ENCODE peak calls at places on chromosomes 3 and 15, in five cellular contexts. N is neural progenitor cell; T is lower lobe of right lung; Z is CD8-positive, alpha-beta memory T cell; U is kidney epithelial cell. Q is an unnamed sample.

GRCh38 chr3:159760056-159760455 is 228.6 kb upstream of the IL12A start:
- DNase-seq in U (no peak), Z (no peak), T (no peak), N (no peak), Q (no peak)

GRCh38 chr3:140424726-140425125 is 253.1 kb upstream of the TRIM42 start:
- DNase-seq in U (no peak), Z (no peak), N (no peak), T (no peak), Q (no peak)

GRCh38 chr15:66802087-66803001 is 100.3 kb downstream of the SMAD6 start:
- DNase-seq in Z (no peak), N (no peak), U (no peak), T (no peak), Q (no peak)

GRCh38 chr15:31801152-31801551 is 229.2 kb upstream of the CHRNA7 start:
- DNase-seq in N (no peak), T (peak), Z (no peak), U (no peak), Q (peak)

GRCh38 chr3:37125195-37125594 is 49.2 kb downstream of the LRRFIP2 start:
- DNase-seq in T (no peak), N (no peak), Z (no peak), U (no peak), Q (no peak)

GRCh38 chr15:71545223-71545760 is 265.1 kb upstream of the NR2E3 start:
- DNase-seq in N (no peak), U (no peak), Z (no peak), T (no peak), Q (no peak)

GRCh38 chr15:49625460-49626036 is 4.7 kb downstream of the DTWD1 start:
- DNase-seq in N (peak), T (no peak), U (no peak), Z (no peak), Q (no peak)

GRCh38 chr3:143298886-143299535 is 179.4 kb downstream of the CHST2 start:
- DNase-seq in Z (no peak), U (no peak), T (no peak), N (peak), Q (no peak)

DNA sequence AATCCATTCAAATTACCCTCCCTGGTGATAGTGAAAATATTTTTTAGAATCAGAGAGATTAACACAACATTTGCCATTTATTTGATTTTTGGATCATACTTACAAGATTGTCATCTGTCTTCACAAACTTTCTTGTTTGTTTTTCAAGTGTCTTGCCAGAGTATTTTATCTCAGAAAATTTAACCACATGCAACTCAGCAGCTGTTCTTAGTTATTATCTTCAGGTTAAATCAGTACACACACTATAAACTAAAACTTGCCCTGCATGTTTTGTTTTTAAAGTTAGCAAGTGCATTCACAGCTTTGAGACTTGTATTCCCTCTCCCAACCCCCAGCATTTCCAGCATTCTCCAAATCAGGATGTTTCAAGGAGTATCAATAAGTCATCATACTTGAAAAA is 69.5 kb upstream of the COL8A1 start:
- DNase-seq in T (no peak), N (no peak), U (no peak), Z (no peak), Q (no peak)
- H3K4me3 ChIP-seq in T (no peak), N (no peak), U (no peak), Z (no peak), Q (no peak)

DNA sequence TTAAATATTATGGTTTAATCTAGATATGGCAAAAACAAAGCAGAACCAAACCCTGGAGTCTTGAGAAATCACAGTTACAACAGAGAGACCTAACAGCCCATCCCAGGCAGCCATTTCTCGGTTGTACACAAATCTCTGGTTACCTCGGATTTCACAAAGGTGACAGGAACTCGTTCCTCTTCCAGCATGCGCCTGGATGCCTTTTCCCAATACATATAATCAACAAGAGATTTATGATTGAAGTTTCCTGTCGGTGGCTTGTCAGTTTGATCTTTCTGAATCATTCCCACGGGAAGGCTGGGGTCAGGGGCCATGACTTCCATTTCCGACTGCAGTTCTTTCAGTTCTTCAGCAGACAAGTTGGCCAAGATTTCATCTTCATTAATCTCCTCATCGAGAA is 445 bp downstream of the LMOD3 start:
- DNase-seq in Z (no peak), T (no peak), N (no peak), U (no peak), Q (no peak)
- H3K4me3 ChIP-seq in Z (no peak), T (no peak), N (no peak), U (no peak), Q (peak)

GRCh38 chr15:39581501-39582285 is 814 bp downstream of the THBS1 start:
- DNase-seq in U (no peak), N (peak), T (peak), Z (no peak), Q (peak)

GRCh38 chr15:39580630-39581500 is at the start of gene THBS1:
- DNase-seq in T (peak), U (peak), N (peak), Z (peak), Q (peak)

GRCh38 chr15:39582977-39583585 is 2.2 kb downstream of the THBS1 start:
- DNase-seq in T (no peak), N (no peak), U (no peak), Z (no peak), Q (no peak)

GRCh38 chr15:39583586-39584265 is 2.8 kb downstream of the THBS1 start:
- DNase-seq in T (no peak), U (no peak), N (peak), Z (no peak), Q (peak)

DNA sequence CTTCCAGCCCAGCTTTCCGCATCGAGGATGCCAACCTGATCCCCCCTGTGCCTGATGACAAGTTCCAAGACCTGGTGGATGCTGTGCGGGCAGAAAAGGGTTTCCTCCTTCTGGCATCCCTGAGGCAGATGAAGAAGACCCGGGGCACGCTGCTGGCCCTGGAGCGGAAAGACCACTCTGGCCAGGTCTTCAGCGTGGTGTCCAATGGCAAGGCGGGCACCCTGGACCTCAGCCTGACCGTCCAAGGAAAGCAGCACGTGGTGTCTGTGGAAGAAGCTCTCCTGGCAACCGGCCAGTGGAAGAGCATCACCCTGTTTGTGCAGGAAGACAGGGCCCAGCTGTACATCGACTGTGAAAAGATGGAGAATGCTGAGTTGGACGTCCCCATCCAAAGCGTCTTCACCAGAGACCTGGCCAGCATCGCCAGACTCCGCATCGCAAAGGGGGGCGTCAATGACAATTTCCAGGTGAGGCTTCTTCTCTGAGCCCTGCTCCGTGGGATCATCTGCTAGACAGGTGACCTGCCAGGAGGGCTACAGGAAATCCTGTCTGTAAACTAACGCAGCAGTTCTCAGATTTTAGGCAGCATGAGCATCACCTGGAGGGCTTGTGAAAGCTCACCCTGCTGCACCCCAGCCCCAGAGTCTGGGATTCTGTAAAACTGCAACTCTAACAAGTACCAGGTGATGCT is 1.6 kb downstream of the THBS1 start:
- DNase-seq in U (no peak), T (no peak), N (no peak), Z (no peak), Q (peak)
- H3K4me3 ChIP-seq in U (peak), T (peak), N (no peak), Z (no peak), Q (peak)

GRCh38 chr3:100209948-100210776 is 50.6 kb upstream of the TBC1D23 start:
- DNase-seq in Z (no peak), T (no peak), U (no peak), N (no peak), Q (no peak)
- H3K4me3 ChIP-seq in Z (peak), T (peak), U (no peak), N (no peak), Q (no peak)

DNA sequence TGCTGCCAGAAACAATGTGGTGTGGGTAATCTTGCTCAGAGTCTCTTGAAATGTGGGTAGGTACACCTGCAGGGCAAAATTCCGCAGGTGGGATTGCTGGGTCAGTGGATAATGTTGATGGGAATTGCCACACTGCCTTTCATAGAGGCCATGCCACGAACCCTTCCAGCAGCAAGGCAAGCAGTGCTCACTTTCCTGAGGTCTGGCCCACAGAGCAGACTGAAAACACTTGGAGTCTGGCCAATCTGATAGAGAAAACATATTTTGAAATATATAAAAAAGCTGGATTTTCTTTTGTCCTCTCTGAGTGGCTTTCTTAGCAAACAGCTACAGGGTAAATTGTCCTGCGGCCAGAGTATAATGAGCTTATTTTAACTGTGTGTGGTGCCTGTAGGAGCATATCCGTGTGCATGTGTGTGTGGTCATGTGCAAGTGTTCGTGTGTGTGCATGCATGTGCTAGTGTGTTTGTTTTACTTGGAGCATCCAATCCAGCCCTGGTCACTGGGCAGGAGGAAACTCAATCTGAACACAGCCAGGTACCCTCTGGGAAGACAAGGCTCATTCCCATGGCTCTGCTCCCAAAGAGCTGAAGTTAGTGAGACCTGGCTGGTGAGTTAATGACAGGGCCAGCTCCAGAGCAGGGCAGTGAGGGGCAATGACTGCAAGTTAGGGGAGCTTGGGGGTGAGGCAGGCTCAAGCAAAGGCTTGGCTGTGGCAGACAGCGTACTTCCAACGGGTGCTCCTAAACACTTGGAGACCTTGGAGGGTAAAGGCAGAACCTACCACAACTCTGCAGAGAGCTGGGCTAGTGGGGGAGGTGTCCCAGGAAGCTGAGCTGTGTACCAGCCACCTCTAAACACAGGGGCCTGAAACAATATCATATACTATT is 91.3 kb downstream of the PLXNA1 start:
- DNase-seq in T (peak), U (peak), Z (no peak), N (no peak), Q (no peak)
- H3K4me3 ChIP-seq in T (no peak), U (no peak), Z (no peak), N (no peak), Q (no peak)

GRCh38 chr15:95659646-95660045 is 670.9 kb upstream of the NR2F2 start:
- DNase-seq in N (no peak), U (no peak), T (no peak), Z (no peak), Q (peak)
- H3K4me3 ChIP-seq in N (no peak), U (no peak), T (no peak), Z (no peak), Q (no peak)

GRCh38 chr15:74174966-74175270 is 1.4 kb downstream of the ISLR start:
- DNase-seq in Z (no peak), U (no peak), N (no peak), T (peak), Q (peak)

GRCh38 chr15:74174216-74174965 is 881 bp downstream of the ISLR start:
- DNase-seq in T (peak), N (no peak), Z (no peak), U (no peak), Q (peak)

GRCh38 chr15:74172751-74173544 is 562 bp upstream of the ISLR start:
- DNase-seq in U (no peak), Z (no peak), N (peak), T (peak), Q (peak)

GRCh38 chr15:74171965-74172541 is 1.5 kb upstream of the ISLR start:
- DNase-seq in T (no peak), N (no peak), U (no peak), Z (no peak), Q (no peak)

DNA sequence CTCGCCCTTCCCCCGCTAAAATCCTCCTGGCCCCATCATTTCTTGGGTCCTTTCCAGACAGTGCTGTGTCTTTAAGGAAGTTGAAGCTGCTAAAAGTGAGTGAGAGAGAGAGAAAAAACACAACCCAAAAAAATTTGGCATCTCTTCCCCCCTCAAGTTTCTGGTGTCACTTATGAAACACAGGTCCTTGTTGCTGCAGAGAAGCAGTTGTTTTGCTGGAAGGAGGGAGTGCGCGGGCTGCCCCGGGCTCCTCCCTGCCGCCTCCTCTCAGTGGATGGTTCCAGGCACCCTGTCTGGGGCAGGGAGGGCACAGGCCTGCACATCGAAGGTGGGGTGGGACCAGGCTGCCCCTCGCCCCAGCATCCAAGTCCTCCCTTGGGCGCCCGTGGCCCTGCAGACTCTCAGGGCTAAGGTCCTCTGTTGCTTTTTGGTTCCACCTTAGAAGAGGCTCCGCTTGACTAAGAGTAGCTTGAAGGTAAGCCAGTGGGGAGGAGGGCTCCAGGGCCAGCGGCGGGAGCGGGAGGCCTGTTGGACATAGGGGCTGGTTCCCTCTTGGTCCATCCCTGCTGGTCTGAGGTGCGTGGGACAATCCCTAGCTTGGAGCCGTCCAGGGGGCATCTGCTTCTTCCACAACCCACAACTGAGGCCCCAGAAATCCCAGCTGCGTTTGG is at the start of gene ISLR:
- DNase-seq in T (peak), N (no peak), U (no peak), Z (no peak), Q (peak)
- H3K4me3 ChIP-seq in T (peak), N (no peak), U (no peak), Z (no peak), Q (peak)

GRCh38 chr3:58656631-58657030 is 9.9 kb downstream of the FAM3D start:
- DNase-seq in Z (no peak), T (no peak), N (no peak), U (no peak), Q (no peak)
- H3K4me3 ChIP-seq in Z (no peak), T (no peak), N (no peak), U (no peak), Q (no peak)